ENCODE peak calls at places on chromosomes 4 and X, in four cellular contexts. S is right atrium auricular region, F is lung, N is GM12865. B is an unnamed sample.

GRCh38 chr4:144090744-144091143 is 49.8 kb downstream of the GYPA start:
- DNase-seq in S (no peak), F (no peak), N (peak), B (no peak)

GRCh38 chr4:2046031-2046961 is 12.8 kb upstream of the NAT8L start:
- DNase-seq in S (no peak), F (no peak), N (no peak), B (no peak)

GRCh38 chr4:80307183-80307735 is 28.3 kb upstream of the CFAP299 start:
- DNase-seq in S (no peak), F (no peak), N (no peak), B (no peak)

GRCh38 chrX:15293471-15293870 is 22.0 kb downstream of the ASB11 start:
- DNase-seq in S (no peak), F (no peak), N (no peak), B (no peak)

GRCh38 chrX:136899206-136899605 is 18.7 kb upstream of the RBMX start:
- DNase-seq in S (no peak), F (no peak), N (no peak), B (no peak)

GRCh38 chr4:152189451-152190179 is 346.3 kb downstream of the FBXW7 start:
- DNase-seq in S (no peak), F (no peak), N (peak), B (no peak)

GRCh38 chr4:184472540-184473264 is 1.6 kb downstream of the IRF2 start:
- DNase-seq in S (peak), F (peak), N (peak), B (peak)

GRCh38 chr4:185811509-185812364 is at the start of gene SORBS2:
- DNase-seq in S (no peak), F (peak), N (peak), B (no peak)

GRCh38 chr4:173461170-173461569 is 62.3 kb upstream of the SCRG1 start:
- DNase-seq in S (no peak), F (no peak), N (no peak), B (peak)

GRCh38 chr4:10629394-10629793 is 55.2 kb downstream of the CLNK start:
- DNase-seq in S (no peak), F (no peak), N (peak), B (no peak)

GRCh38 chr4:113825272-113825671 is 63.7 kb upstream of the CAMK2D start:
- DNase-seq in S (no peak), F (no peak), N (peak), B (peak)

GRCh38 chr4:84502955-84503373 is 3.9 kb upstream of the NKX6-1 start:
- DNase-seq in S (no peak), F (no peak), N (no peak), B (no peak)

GRCh38 chr4:17781072-17781830 is at the start of gene FAM184B:
- DNase-seq in S (no peak), F (no peak), N (no peak), B (no peak)

GRCh38 chr4:55154290-55154880 is 29.0 kb upstream of the KDR start:
- DNase-seq in S (no peak), F (no peak), N (no peak), B (no peak)

GRCh38 chr4:23957465-23957864 is 67.6 kb upstream of the PPARGC1A start:
- DNase-seq in S (no peak), F (no peak), N (no peak), B (no peak)

GRCh38 chrX:41616255-41616654 is 72.5 kb upstream of the GPR34 start:
- DNase-seq in S (no peak), F (no peak), N (no peak), B (no peak)

GRCh38 chrX:56728321-56728720 is 722 bp upstream of the NBDY start:
- DNase-seq in S (no peak), F (no peak), N (peak), B (peak)

GRCh38 chr4:98394134-98394533 is 132.9 kb downstream of the RAP1GDS1 start:
- DNase-seq in S (no peak), F (no peak), N (no peak), B (no peak)

GRCh38 chr4:159013692-159014091 is 89.2 kb upstream of the RAPGEF2 start:
- DNase-seq in S (no peak), F (no peak), N (no peak), B (no peak)

DNA sequence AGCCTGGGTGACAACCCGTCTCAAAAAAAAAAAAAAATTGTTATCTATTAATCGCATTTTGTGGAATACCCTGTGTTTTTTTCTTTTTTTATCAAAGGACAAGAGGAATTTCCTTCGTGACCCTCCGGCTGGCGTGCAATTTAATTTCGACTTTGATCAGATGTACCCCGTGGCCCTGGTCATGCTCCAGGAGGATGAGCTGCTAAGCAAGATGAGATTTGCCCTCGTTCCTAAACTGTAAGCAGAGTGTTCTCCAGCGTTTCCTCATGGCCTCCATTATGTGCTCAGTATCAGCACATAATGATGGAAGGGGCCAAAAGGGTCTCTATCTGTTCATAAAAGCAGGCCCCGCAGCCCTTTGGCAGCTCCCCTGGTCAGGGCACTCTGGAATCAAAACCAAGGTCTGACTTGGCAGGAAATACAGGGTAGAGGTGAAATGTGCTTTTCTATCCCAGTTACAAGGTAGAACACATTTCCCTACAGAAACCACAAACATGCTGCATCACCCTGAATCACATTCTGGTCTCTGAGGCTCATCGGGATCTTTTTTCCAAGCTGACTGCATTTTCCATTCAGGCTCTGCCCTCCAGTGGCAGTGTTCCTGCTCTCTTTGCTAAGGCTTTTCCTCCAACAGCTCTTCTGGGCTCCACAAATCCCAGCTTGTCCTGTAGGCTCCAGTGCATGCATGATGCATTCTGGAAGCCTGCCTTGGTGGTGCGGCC is 24.4 kb downstream of the SYAP1 start:
- DNase-seq in S (no peak), F (no peak), N (no peak), B (no peak)
- TF ChIP-seq CTCF in S (no peak), F (no peak), N (no peak), B (no peak)

DNA sequence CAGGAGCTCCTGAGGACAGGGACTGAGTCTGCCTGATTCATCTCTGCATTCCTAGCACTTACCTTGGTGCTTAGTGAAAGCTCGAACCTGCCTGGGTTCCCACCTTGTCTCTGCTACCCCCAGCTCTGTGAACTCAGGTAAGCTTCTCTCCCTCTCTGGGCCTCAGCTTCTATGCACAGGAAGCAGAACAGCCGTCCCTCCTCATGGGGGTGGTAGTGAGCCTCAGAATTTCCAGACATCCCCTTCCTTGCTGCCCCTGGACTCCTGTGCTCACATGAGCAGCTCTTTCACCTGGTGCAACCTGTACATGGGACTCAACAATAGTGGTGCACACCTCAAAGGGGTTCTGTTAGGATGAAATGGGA is 50.8 kb downstream of the HTRA3 start:
- DNase-seq in S (peak), F (no peak), N (peak), B (peak)
- TF ChIP-seq CTCF in S (peak), F (no peak), N (peak), B (peak)

DNA sequence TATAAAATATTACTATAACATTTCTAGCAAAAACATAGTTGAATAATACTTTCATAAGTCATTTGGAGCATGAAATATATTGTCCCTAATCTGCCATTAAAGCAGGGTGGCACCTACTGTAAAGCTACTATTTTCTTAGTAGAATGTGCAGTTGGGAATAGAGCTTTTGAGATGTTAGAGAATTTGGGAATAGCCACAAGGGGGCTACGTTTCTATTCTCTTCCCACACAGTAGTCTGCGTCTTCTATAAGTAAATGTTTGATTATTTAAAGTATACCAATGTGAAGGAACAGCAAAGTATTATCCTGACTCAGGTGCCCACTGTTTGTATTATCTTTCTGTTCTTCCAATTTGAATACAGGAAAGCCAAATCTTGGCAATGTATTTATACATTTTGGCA is 323.2 kb upstream of the GIMD1 start:
- DNase-seq in S (no peak), F (no peak), N (no peak), B (no peak)
- TF ChIP-seq CTCF in S (peak), F (no peak), N (no peak), B (no peak)

DNA sequence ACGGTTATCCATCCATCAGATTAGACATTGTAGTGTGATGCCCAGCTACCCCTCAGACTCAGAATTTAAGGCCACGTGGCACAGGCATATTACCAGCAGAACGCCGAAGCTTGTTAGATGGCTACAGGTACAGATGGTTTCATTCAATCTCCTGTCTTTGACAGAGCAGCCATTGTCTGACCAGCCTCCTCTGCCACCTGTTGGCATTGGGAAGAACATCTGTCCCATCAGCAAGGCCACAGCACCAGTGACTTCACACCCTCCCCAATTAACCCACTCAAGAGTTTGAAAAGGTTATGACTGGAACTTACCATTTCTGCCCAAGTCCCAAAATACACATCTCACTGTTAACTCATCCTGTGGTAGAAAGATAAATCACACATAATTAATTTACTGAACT is 22.0 kb upstream of the PHKA2 start:
- DNase-seq in S (no peak), F (no peak), N (peak), B (peak)
- TF ChIP-seq CTCF in S (no peak), F (no peak), N (peak), B (no peak)